ENCODE peak calls at places on chromosome 12, in five cellular contexts. G is iPS-NIHi11, D is NCI-H2081, O is T-helper 1 cell, E is GM03348. F is an unnamed sample.

GRCh38 chr12:45122776-45123380 is 72.0 kb upstream of the DBX2 start:
- DNase-seq in D (peak; percentile 56), O (no peak), G (peak; percentile 51), E (peak; percentile 46), F (no peak)

GRCh38 chr12:53231859-53232640 is at the start of gene RARG:
- DNase-seq in D (no peak), G (peak; percentile 83), E (peak; percentile 96), O (peak; percentile 66), F (peak; percentile 39)

GRCh38 chr12:8658361-8658760 is 4.3 kb downstream of the MFAP5 start:
- DNase-seq in E (peak; percentile 88), G (no peak), D (no peak), O (no peak), F (no peak)

GRCh38 chr12:92827836-92828431 is 101.2 kb downstream of the EEA1 start:
- DNase-seq in E (peak; percentile 50), D (peak; percentile 15), O (no peak), G (peak; percentile 38), F (no peak)

GRCh38 chr12:43063642-43064041 is 474.1 kb upstream of the PRICKLE1 start:
- DNase-seq in O (no peak), G (no peak), D (no peak), E (peak; percentile 7), F (no peak)

GRCh38 chr12:111368291-111368683 is 608 bp downstream of the PHETA1 start:
- DNase-seq in D (no peak), E (peak; percentile 55), O (no peak), G (no peak), F (no peak)

GRCh38 chr12:23049180-23049579 is 424.2 kb downstream of the ETNK1 start:
- DNase-seq in D (no peak), O (no peak), E (no peak), G (no peak), F (no peak)

GRCh38 chr12:49705479-49706267 is 1.5 kb downstream of the FMNL3 start:
- DNase-seq in D (no peak), G (no peak), E (peak; percentile 67), O (no peak), F (no peak)

F was measured in activated T-helper 2 cell treated with anti-CD3 and anti-CD28 coated beads, Interferon-gamma antibody, Interleukin-2, Interleukin-4, amounts not matched to agents 10 μg/mL and 5 μg/mL and 100 μg/mL, durations not matched to agents 14 hours and 24 hours and 36 hours.